ENCODE peak calls at places on chromosomes 6 and 20, in nine cellular contexts. R is body of pancreas, B is keratinocyte, P is upper lobe of right lung, X is BE2C, E is astrocyte of the spinal cord, U is stomach, Q is right atrium auricular region, T is kidney epithelial cell. N is an unnamed sample.

GRCh38 chr6:14925627-14926026 is 320.2 kb upstream of the JARID2 start:
- DNase-seq in R (no peak), B (no peak), P (no peak), X (no peak), E (no peak), U (no peak), Q (no peak), T (no peak), N (peak)

GRCh38 chr6:162489406-162489976 is 238.1 kb downstream of the PRKN start:
- DNase-seq in R (no peak), B (no peak), P (no peak), X (no peak), E (no peak), U (no peak), Q (no peak), T (no peak), N (no peak)

GRCh38 chr6:119043783-119044182 is 34.7 kb downstream of the FAM184A start:
- DNase-seq in R (no peak), B (no peak), P (no peak), X (no peak), E (no peak), U (no peak), Q (no peak), T (no peak), N (no peak)

GRCh38 chr6:153170511-153170910 is 39.4 kb upstream of the RGS17 start:
- DNase-seq in R (no peak), B (peak), P (no peak), X (peak), E (peak), U (no peak), Q (no peak), T (peak), N (no peak)

GRCh38 chr20:58179432-58180099 is 48.9 kb downstream of the ANKRD60 start:
- DNase-seq in R (peak), B (no peak), P (peak), X (peak), E (peak), U (peak), Q (peak), T (no peak), N (no peak)

GRCh38 chr6:126477678-126478077 is 137.8 kb downstream of the CENPW start:
- DNase-seq in R (no peak), B (no peak), P (no peak), X (no peak), E (no peak), U (no peak), Q (no peak), T (no peak), N (no peak)

GRCh38 chr6:149289192-149289741 is 28.2 kb upstream of the TAB2 start:
- DNase-seq in R (no peak), B (no peak), P (no peak), X (no peak), E (no peak), U (no peak), Q (no peak), T (no peak), N (no peak)

GRCh38 chr6:46954819-46955520 is 33.2 kb upstream of the ADGRF5 start:
- DNase-seq in R (no peak), B (peak), P (no peak), X (peak), E (no peak), U (no peak), Q (no peak), T (no peak), N (no peak)

GRCh38 chr6:81812416-81812815 is 59.9 kb upstream of the TENT5A start:
- DNase-seq in R (no peak), B (no peak), P (no peak), X (no peak), E (no peak), U (no peak), Q (no peak), T (no peak), N (no peak)

GRCh38 chr6:125913864-125914351 is 42.7 kb upstream of the HINT3 start:
- DNase-seq in R (no peak), B (no peak), P (no peak), X (no peak), E (peak), U (no peak), Q (no peak), T (peak), N (peak)

DNA sequence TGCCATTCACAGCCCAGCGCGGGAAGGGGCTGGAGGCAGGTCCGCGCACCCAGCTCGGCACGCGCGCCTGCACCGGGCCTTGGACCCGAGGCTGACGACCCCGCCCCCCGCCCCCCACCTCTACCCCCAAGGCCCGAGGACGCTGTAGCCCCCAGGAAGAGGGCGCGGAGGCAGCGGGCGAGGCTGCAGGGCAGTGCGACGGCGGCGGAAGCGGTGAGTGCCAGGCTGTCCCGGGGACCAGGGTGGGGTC is 1.2 kb downstream of the LIME1 start:
- DNase-seq in R (no peak), B (no peak), P (no peak), X (no peak), E (no peak), U (no peak), Q (no peak), T (no peak), N (no peak)
- H3K4me3 ChIP-seq in R (no peak), B (no peak), P (peak), X (no peak), E (no peak), U (peak), Q (no peak), T (no peak), N (no peak)

GRCh38 chr20:10315138-10315537 is 96.5 kb downstream of the SNAP25 start:
- DNase-seq in R (no peak), B (no peak), P (no peak), X (no peak), E (no peak), U (no peak), Q (no peak), T (no peak), N (no peak)

GRCh38 chr20:10314198-10314597 is 95.6 kb downstream of the SNAP25 start:
- DNase-seq in R (no peak), B (no peak), P (no peak), X (no peak), E (peak), U (no peak), Q (no peak), T (no peak), N (peak)

GRCh38 chr20:10313701-10314100 is 95.1 kb downstream of the SNAP25 start:
- DNase-seq in R (no peak), B (no peak), P (no peak), X (no peak), E (peak), U (no peak), Q (no peak), T (no peak), N (no peak)

GRCh38 chr20:10318625-10319024 is 100.0 kb downstream of the SNAP25 start:
- DNase-seq in R (no peak), B (no peak), P (no peak), X (no peak), E (no peak), U (no peak), Q (no peak), T (no peak), N (no peak)

DNA sequence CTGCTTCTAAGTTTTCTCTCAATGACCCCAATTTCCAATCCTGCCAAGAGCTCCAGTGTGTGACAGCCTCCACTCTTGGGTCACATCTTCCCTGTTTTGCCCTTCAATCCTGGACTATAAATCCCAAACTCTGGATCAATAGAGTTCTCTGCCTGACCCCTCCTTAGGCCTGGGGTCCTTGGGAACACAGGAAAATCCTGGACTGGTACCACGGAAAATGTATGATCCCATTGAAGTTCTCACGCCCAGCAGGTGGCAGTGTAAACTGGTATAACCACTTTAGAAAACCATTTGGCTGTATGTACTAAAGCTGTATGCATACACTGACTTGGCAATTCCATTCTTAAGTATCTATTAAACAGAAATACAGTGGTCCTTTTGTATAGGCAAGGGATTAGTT is 98.0 kb downstream of the SNAP25 start:
- DNase-seq in R (no peak), B (no peak), P (no peak), X (no peak), E (no peak), U (no peak), Q (no peak), T (no peak), N (no peak)
- TF ChIP-seq CTCF in R (no peak), B (peak), P (peak), X (peak), E (peak), U (no peak), Q (peak), T (peak), N (no peak)

GRCh38 chr20:24469116-24470030 is at the start of gene SYNDIG1:
- DNase-seq in R (no peak), B (no peak), P (no peak), X (peak), E (peak), U (no peak), Q (no peak), T (no peak), N (no peak)
- H3K4me3 ChIP-seq in R (no peak), B (peak), P (peak), X (peak), E (peak), U (peak), Q (peak), T (peak), N (peak)

GRCh38 chr20:53208110-53208908 is 236.2 kb downstream of the TSHZ2 start:
- DNase-seq in R (no peak), B (no peak), P (no peak), X (peak), E (no peak), U (no peak), Q (no peak), T (no peak), N (no peak)
- TF ChIP-seq CTCF in R (no peak), B (no peak), P (no peak), X (peak), E (no peak), U (no peak), Q (no peak), T (no peak), N (no peak)

DNA sequence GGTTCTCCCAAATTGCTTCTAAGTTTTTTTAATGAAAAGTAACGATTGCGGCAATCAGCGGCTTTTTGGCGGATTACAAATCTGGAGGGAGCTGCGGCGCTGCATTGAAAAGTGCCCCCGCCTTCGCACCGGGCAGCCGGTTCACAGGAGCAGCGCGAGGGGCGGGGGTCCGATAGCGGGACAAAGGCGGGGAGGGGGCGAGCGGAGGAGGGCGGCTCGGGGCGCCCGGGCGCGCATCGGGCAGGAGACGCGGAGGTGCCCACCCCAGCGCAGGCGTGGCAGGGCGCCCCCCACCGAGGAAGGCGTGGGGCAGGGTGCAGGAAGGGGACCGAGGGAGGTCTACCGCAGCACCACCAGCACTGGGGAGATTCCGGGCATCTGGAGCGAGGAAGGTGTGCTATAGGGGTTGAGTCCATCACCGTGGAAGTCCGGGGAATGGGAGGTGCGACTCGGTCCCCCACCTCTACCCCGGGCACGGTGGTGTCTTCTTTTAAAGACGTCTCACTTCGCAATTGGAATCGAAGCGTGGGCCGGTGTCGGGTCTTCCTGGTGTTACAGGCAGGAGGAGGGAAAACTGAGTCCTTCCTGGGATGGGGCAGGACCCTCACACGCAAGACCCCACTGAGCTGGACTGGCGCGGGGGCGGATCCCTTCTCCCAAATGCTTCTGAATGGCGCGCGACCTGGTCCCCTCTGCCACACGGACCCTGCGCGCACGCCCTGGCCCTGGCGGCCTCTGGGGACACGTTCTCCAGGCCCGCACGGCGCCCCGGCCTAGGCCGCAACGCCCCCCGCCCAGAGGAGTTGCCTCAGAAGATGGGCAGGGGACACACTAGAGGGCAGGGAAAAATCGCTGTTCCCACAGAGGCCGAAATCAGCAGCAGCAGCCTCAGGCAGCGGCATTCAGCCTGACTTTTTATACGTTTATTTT is 44.9 kb upstream of the OSTM1 start:
- DNase-seq in R (no peak), B (no peak), P (no peak), X (no peak), E (no peak), U (no peak), Q (no peak), T (no peak), N (no peak)
- H3K4me3 ChIP-seq in R (no peak), B (no peak), P (peak), X (peak), E (peak), U (peak), Q (no peak), T (no peak), N (peak)

DNA sequence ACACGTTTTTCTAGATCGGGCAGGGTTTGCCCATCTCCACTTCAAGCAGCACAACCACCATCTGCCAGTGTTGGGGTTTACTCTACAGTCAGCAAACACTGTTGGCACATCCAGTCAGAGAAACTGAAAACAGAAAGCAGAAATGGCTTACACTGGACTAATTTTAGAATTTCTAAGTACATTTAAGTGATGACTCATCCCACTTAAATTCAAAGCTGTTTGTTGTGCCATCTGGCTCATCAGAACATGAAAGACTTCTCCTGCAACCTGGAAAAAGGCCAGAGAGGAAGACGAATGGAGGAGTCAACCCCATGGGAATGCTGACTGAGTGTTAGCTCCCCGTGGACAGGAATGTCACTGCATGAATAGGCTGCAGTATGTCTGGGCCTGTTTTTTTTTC is 21.8 kb downstream of the FAM209B start:
- DNase-seq in R (peak), B (peak), P (no peak), X (peak), E (peak), U (no peak), Q (no peak), T (peak), N (peak)
- TF ChIP-seq CTCF in R (no peak), B (peak), P (no peak), X (no peak), E (no peak), U (no peak), Q (peak), T (no peak), N (no peak)

DNA sequence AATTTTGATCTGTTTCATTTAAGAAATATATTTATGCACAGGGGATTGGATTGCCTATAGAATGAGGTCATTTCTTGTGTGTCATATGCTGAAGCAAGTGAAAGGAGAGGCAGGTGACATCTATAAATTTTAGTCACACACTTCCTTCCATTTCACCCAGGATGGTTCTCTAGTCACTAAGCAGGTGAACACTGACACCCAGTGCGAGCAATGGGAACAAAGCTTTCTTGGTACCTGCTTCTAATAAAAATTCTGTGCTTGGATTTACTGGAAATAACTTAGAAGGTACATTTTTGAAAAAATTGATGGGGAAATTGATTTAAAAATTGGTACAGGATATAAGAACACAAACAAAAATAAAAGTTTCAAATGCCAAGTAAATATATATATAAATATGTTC is 66.9 kb upstream of the MC3R start:
- DNase-seq in R (no peak), B (no peak), P (no peak), X (no peak), E (no peak), U (no peak), Q (no peak), T (no peak), N (no peak)
- H3K4me3 ChIP-seq in R (no peak), B (no peak), P (no peak), X (no peak), E (no peak), U (no peak), Q (no peak), T (no peak), N (no peak)

DNA sequence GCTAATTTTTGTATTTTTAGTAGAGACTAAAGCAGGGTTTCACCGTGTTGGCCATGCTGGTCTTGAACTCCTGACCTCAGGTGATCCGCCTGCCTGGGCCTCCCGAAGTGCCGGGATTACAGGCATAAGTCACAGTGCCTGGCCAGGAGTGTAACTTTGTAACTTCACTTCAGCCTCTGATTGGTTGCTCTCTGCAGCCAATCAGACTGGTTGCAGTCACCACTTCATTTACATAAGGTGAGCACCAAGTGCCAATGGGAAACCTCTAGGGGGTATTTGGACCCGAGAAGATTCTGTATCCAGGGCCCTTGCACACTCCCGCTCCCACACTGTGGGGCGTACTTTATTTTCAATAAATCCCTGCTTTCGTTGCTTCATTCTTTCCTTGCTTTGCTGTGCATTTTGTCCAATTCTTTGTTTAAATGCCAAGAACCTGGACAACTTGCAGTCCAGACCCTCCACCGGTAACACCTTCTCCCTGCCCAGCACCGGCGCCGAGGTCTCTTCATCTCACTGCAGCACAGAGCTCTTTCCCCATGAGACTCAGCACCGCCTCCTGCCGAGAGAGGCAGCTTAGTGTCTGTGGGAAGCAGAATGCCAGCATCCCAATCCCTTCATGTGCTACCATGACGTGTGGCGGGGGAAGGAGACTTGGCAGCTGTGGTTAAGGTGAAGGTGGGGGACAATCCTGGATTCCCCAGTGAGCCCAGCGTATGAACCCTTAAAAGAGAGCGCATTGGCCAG is 14.0 kb upstream of the MRGBP start:
- DNase-seq in R (no peak), B (no peak), P (no peak), X (peak), E (no peak), U (no peak), Q (no peak), T (no peak), N (no peak)
- TF ChIP-seq CTCF in R (no peak), B (no peak), P (no peak), X (peak), E (no peak), U (no peak), Q (no peak), T (no peak), N (no peak)

GRCh38 chr20:38243617-38244016 is 16.9 kb downstream of the KIAA1755 start:
- DNase-seq in R (no peak), B (no peak), P (no peak), X (no peak), E (no peak), U (no peak), Q (no peak), T (no peak), N (no peak)
- H3K4me3 ChIP-seq in R (no peak), B (no peak), P (no peak), X (no peak), E (no peak), U (no peak), Q (no peak), T (no peak), N (no peak)

GRCh38 chr20:23108871-23109270 is 22.7 kb upstream of the CD93 start:
- DNase-seq in R (no peak), B (no peak), P (no peak), X (no peak), E (no peak), U (no peak), Q (no peak), T (no peak), N (no peak)

GRCh38 chr20:23103284-23104018 is 17.3 kb upstream of the CD93 start:
- DNase-seq in R (no peak), B (no peak), P (no peak), X (no peak), E (peak), U (no peak), Q (no peak), T (no peak), N (no peak)

GRCh38 chr20:23105193-23105592 is 19.1 kb upstream of the CD93 start:
- DNase-seq in R (no peak), B (no peak), P (peak), X (no peak), E (no peak), U (no peak), Q (no peak), T (no peak), N (no peak)

GRCh38 chr20:23101696-23102095 is 15.6 kb upstream of the CD93 start:
- DNase-seq in R (no peak), B (no peak), P (no peak), X (no peak), E (no peak), U (no peak), Q (no peak), T (no peak), N (no peak)

GRCh38 chr20:23106271-23106851 is 20.2 kb upstream of the CD93 start:
- DNase-seq in R (no peak), B (no peak), P (peak), X (no peak), E (no peak), U (no peak), Q (no peak), T (no peak), N (no peak)
- TF ChIP-seq CTCF in R (no peak), B (no peak), P (peak), X (no peak), E (no peak), U (peak), Q (no peak), T (no peak), N (no peak)